ENCODE peak calls at places on chromosomes 5 and 9, in four cellular contexts. Y, M, Z and T are unnamed samples.

GRCh38 chr5:113152053-113152452 is 175.5 kb downstream of the DCP2 start:
- DNase-seq in Y (no peak), M (no peak), Z (no peak), T (no peak)

GRCh38 chr9:110847661-110848060 is 179.1 kb downstream of the MUSK start:
- DNase-seq in Y (no peak), M (no peak), Z (peak; percentile 69), T (peak; percentile 38)

GRCh38 chr5:36606052-36606436 is 362 bp upstream of the SLC1A3 start:
- DNase-seq in Y (no peak), M (no peak), Z (no peak), T (no peak)

GRCh38 chr5:100517301-100517974 is 17.7 kb upstream of the FAM174A start:
- DNase-seq in Y (no peak), M (no peak), Z (no peak), T (no peak)

GRCh38 chr5:138927979-138928378 is 52.8 kb upstream of the LRRTM2 start:
- DNase-seq in Y (no peak), M (no peak), Z (no peak), T (no peak)

GRCh38 chr5:120454094-120454798 is 9.9 kb upstream of the PRR16 start:
- DNase-seq in Y (no peak), M (no peak), Z (peak; percentile 93), T (peak; percentile 86)

GRCh38 chr5:150398432-150399157 is 14.1 kb downstream of the CD74 start:
- DNase-seq in Y (no peak), M (no peak), Z (no peak), T (no peak)

GRCh38 chr9:71361357-71361756 is 239.9 kb upstream of the TRPM3 start:
- DNase-seq in Y (no peak), M (no peak), Z (no peak), T (no peak)

GRCh38 chr9:109110326-109111014 is 9.3 kb downstream of the TMEM245 start:
- DNase-seq in Y (no peak), M (no peak), Z (peak; percentile 83), T (peak; percentile 72)

GRCh38 chr9:107029146-107029545 is 166.2 kb downstream of the ZNF462 start:
- DNase-seq in Y (no peak), M (no peak), Z (no peak), T (no peak)

GRCh38 chr9:126430124-126430523 is 103.5 kb downstream of the MVB12B start:
- DNase-seq in Y (no peak), M (no peak), Z (no peak), T (no peak)

GRCh38 chr5:38396766-38397165 is 138.4 kb downstream of the EGFLAM start:
- DNase-seq in Y (no peak), M (no peak), Z (no peak), T (no peak)

GRCh38 chr5:108801776-108802175 is 54.1 kb downstream of the FER start:
- DNase-seq in Y (no peak), M (no peak), Z (peak; percentile 96), T (peak; percentile 84)

GRCh38 chr9:107925756-107926297 is 436.3 kb upstream of the KLF4 start:
- DNase-seq in Y (no peak), M (no peak), Z (no peak), T (no peak)

GRCh38 chr5:75384218-75384617 is 47.2 kb downstream of the HMGCR start:
- DNase-seq in Y (no peak), M (no peak), Z (no peak), T (no peak)

GRCh38 chr5:14006823-14007510 is 62.5 kb upstream of the DNAH5 start:
- DNase-seq in Y (no peak), M (no peak), Z (no peak), T (peak; percentile 20)